ENCODE peak calls at places on chromosome 17, in four cellular contexts. Z is brain microvascular endothelial cell; H is HAP-1; W is effector memory CD4-positive, alpha-beta T cell. G is an unnamed sample. For H3K36me3, the result is how much of the 10 kb centered on the place peaks cover.

GRCh38 chr17:21357696-21358095 is 18.5 kb upstream of the KCNJ12 start:
- DNase-seq in H (no peak), Z (no peak), W (no peak), G (no peak)

GRCh38 chr17:58215685-58216084 is 3.4 kb downstream of the MKS1 start:
- DNase-seq in Z (no peak), H (no peak), W (no peak), G (no peak)

GRCh38 chr17:59257101-59257500 is 36.8 kb downstream of the GDPD1 start:
- DNase-seq in H (no peak), W (no peak), Z (no peak), G (no peak)

GRCh38 chr17:38454528-38454927 is 26.3 kb downstream of the ARHGAP23 start:
- DNase-seq in Z (peak), W (no peak), H (no peak), G (no peak)

GRCh38 chr17:70484496-70484895 is 315.2 kb downstream of the KCNJ2 start:
- DNase-seq in H (no peak), W (no peak), Z (no peak), G (no peak)

GRCh38 chr17:48055531-48056245 is 7.5 kb downstream of the NFE2L1 start:
- DNase-seq in Z (no peak), H (peak), W (no peak), G (peak)

GRCh38 chr17:50146927-50147640 is 3.4 kb downstream of the PPP1R9B start:
- DNase-seq in Z (no peak), W (no peak), H (no peak), G (no peak)

GRCh38 chr17:10316986-10317834 is 55.6 kb downstream of the MYH13 start:
- DNase-seq in Z (peak), H (peak), W (no peak), G (no peak)

GRCh38 chr17:14325618-14326167 is 24.8 kb downstream of the HS3ST3B1 start:
- DNase-seq in W (no peak), Z (no peak), H (no peak), G (no peak)

GRCh38 chr17:17424552-17424951 is 52.2 kb upstream of the MED9 start:
- DNase-seq in H (no peak), W (no peak), Z (no peak), G (no peak)

GRCh38 chr17:15947976-15948752 is 3.2 kb downstream of the ADORA2B start:
- DNase-seq in W (no peak), Z (no peak), H (no peak), G (no peak)

DNA sequence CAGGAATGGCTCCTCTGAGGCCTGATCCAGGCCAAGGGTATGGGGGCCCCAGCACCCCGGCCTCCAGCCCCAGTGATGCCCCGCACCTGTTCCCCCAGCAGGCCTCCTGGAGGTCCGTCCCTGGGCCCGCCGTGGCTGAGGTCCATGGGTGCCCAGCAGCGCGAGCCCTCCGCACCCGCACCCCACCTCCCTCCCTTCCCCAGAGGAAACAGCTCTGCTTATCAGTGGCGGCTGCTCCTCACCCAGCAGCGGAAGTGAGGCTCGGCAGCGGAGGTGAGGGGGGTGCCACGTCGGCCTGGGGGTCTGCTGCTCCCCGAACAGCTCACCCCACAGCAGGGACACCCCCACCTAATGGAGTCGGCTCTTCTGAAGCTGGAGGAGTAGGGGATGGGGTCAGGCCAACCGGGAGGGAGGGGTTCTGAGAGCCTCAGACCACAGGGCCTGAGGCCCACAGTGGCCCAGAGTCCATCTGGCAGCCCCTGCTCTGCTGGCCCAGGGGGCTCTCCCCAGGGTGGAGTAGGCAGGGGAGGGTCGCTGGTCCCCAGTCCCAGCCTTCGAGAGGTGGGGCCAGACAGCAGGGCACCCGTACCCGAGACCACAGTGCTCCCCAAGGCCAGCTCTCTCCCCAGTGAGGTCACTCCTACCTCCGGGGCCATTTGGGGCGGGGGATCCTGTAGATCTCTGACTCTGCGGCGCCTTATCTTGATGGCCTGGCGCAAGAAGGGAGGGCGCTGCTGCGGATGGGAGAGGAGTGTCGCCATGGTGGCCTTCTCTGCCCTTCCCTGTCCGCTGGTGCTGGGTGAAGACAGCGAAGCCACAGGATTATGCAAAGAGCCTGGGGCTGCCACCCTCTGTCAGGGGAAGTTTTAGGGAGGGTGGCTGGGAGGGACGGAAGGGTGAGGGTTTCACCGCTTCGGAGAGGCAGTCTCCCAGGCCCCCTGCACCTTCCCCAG is at the start of gene UNC13D:
- DNase-seq in Z (no peak), H (no peak), W (peak), G (no peak)
- H3K4me3 ChIP-seq in Z (no peak), H (no peak), W (peak), G (no peak)

GRCh38 chr17:56674401-56674925 is 81.0 kb downstream of the NOG start:
- DNase-seq in H (no peak), Z (no peak), W (no peak), G (no peak)
- H3K36me3 ChIP-seq in H (under half), Z (under half), W (under half), G (under half)

DNA sequence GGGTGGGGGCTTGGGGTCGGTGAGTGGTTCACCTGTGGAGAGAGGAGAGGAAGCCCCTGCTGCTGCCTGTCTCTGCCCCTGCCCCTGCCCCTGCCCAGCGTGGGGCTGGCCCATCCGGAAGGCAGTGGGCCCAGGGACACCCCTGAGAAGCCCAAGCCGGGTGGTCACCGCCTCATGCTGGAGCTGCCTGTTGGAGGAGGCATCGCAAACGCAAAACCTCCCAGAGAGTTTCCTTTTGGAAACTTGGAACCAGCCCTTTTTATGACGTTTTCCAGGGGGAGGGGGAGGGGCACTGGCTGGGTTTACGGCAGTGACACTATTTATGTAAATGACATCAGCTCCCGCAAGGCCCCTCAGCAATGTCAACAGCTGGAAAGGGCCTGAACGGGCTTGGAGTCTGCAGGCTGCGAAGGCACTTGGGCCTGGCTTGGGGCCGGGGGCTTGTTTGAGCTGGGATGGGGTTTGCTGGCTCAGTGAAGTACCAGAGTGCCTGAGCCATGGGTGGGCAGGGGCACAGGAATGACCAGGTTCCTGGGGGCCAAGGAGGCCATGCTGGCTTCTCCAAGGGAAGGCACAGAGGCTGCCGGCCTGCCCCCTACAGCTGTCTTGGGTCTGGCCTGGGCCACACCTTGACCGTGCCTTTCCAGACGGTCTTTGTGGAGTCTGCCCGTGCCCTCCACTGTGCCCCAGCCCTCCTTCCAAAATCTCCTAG is 219.5 kb downstream of the NTN1 start:
- DNase-seq in Z (peak), W (no peak), H (peak), G (peak)
- H3K4me3 ChIP-seq in Z (peak), W (peak), H (no peak), G (no peak)

GRCh38 chr17:1351275-1351674 is 48.7 kb downstream of the YWHAE start:
- DNase-seq in H (no peak), W (no peak), Z (no peak), G (no peak)

GRCh38 chr17:1347681-1348318 is 52.2 kb downstream of the YWHAE start:
- DNase-seq in H (no peak), Z (no peak), W (no peak), G (no peak)

GRCh38 chr17:1354022-1354421 is 46.0 kb downstream of the YWHAE start:
- DNase-seq in W (no peak), Z (no peak), H (no peak), G (no peak)

GRCh38 chr17:1351967-1352366 is 48.1 kb downstream of the YWHAE start:
- DNase-seq in H (no peak), W (no peak), Z (no peak), G (no peak)
- H3K36me3 ChIP-seq in H (half or more), W (half or more), Z (half or more), G (under half)

GRCh38 chr17:77455878-77456234 is 315.1 kb downstream of the SEC14L1 start:
- DNase-seq in W (no peak), H (no peak), Z (no peak), G (no peak)

GRCh38 chr17:77455111-77455877 is 314.5 kb downstream of the SEC14L1 start:
- DNase-seq in H (no peak), Z (peak), W (no peak), G (no peak)

GRCh38 chr17:77456271-77456950 is 315.6 kb downstream of the SEC14L1 start:
- DNase-seq in W (peak), Z (no peak), H (no peak), G (no peak)

GRCh38 chr17:77453613-77454559 is 313.1 kb downstream of the SEC14L1 start:
- DNase-seq in Z (no peak), W (no peak), H (no peak), G (no peak)

DNA sequence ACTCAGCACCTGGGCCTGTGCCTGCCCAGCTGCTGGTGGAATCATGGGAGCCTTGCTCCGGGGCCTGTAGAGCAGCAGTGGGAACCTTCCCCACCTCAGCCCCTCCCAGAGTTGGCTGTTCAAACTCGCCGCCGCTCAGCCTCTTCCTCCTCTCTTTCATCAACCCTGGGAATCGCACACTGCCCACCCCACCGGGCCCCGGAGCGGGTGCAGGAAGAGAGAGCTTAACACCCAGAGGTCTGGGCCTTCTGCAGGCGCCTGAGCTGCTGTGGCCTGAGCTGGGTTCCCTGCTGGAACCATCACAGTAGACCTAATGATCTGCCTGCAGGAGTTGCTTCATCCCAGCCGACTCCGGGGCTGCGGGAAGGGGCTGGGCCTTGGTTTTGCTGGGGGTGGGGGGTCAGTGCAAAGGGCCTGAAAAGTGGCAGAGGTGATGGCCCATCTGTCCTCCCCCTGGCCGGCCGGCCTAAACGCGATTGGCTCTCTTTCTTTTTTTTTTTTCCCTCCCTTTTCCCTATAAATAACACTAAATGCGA is 313.9 kb downstream of the SEC14L1 start:
- DNase-seq in Z (no peak), W (no peak), H (no peak), G (no peak)
- H3K4me3 ChIP-seq in Z (no peak), W (peak), H (no peak), G (no peak)

GRCh38 chr17:82616021-82616703 is 32.1 kb downstream of the WDR45B start:
- DNase-seq in W (no peak), Z (no peak), H (no peak), G (no peak)
- H3K36me3 ChIP-seq in W (half or more), Z (half or more), H (half or more), G (under half)

G was measured in Caco-2.